ENCODE peak calls at places on chromosomes 13 and 19, in ten cellular contexts. A is mammary epithelial cell; E is CD4-positive, alpha-beta T cell; X is gastrocnemius medialis; F is thoracic aorta; D is body of pancreas; I is heart right ventricle; U is uterus; H is cardiac muscle cell; K is tibial artery. P is an unnamed sample.

GRCh38 chr13:42875448-42876269 is 94.3 kb downstream of the FAM216B start:
- DNase-seq in U (no peak), E (no peak), X (no peak), K (no peak), F (no peak), I (no peak), A (no peak), D (no peak), H (peak; percentile 20), P (no peak)

GRCh38 chr13:70310720-70311119 is 202.5 kb upstream of the KLHL1 start:
- DNase-seq in H (peak; percentile 72), U (no peak), D (no peak), X (no peak), K (no peak), A (peak; percentile 14), I (no peak), E (no peak), F (no peak), P (no peak)

GRCh38 chr13:62846302-62846701 is 1430.7 kb upstream of the PCDH20 start:
- DNase-seq in K (no peak), I (no peak), H (no peak), D (no peak), E (no peak), U (no peak), A (no peak), X (no peak), F (no peak), P (no peak)

GRCh38 chr19:1251503-1252220 is 3.3 kb downstream of the MIDN start:
- DNase-seq in A (no peak), K (peak; percentile 89), F (no peak), X (peak; percentile 61), E (peak; percentile 76), H (no peak), I (no peak), D (peak; percentile 90), U (no peak), P (no peak)

GRCh38 chr19:5154129-5154798 is 185.4 kb downstream of the KDM4B start:
- DNase-seq in F (no peak), I (no peak), D (peak; percentile 56), K (peak; percentile 63), H (peak; percentile 54), X (no peak), U (peak; percentile 26), E (no peak), A (no peak), P (no peak)

GRCh38 chr19:41325947-41326706 is 16.2 kb downstream of the CCDC97 start:
- DNase-seq in U (no peak), H (peak; percentile 34), E (no peak), F (no peak), A (no peak), D (no peak), K (peak; percentile 80), I (peak; percentile 43), X (no peak), P (no peak)

GRCh38 chr13:49936943-49937273 is 768 bp upstream of the SPRYD7 start:
- DNase-seq in D (no peak), H (no peak), K (no peak), F (no peak), X (no peak), A (no peak), U (no peak), I (no peak), E (no peak), P (no peak)

GRCh38 chr19:1401138-1401888 is at the start of gene GAMT:
- DNase-seq in K (no peak), I (no peak), A (no peak), F (no peak), X (no peak), U (no peak), E (peak; percentile 69), D (peak; percentile 62), H (peak; percentile 75), P (no peak)

GRCh38 chr19:17346109-17346671 is 8.8 kb downstream of the GTPBP3 start:
- DNase-seq in I (peak; percentile 78), F (no peak), A (peak; percentile 51), K (peak; percentile 76), E (peak; percentile 85), H (peak; percentile 77), X (no peak), U (peak; percentile 74), D (peak; percentile 65), P (peak; percentile 81)

GRCh38 chr19:42068756-42069571 is 1.0 kb downstream of the GRIK5 start:
- DNase-seq in I (no peak), E (no peak), D (no peak), A (no peak), H (no peak), U (no peak), X (no peak), F (no peak), K (no peak), P (no peak)

GRCh38 chr19:10706990-10707389 is 5.8 kb downstream of the QTRT1 start:
- DNase-seq in F (no peak), H (no peak), D (no peak), E (no peak), A (no peak), K (no peak), X (no peak), U (no peak), I (no peak), P (no peak)

GRCh38 chr19:10707440-10707839 is 6.2 kb downstream of the QTRT1 start:
- DNase-seq in E (no peak), D (no peak), F (no peak), I (no peak), X (no peak), K (no peak), U (no peak), H (no peak), A (no peak), P (no peak)

GRCh38 chr19:10699650-10700335 is 1.4 kb upstream of the QTRT1 start:
- DNase-seq in A (peak; percentile 30), H (peak; percentile 58), D (peak; percentile 59), K (no peak), X (no peak), I (no peak), F (no peak), E (peak; percentile 68), U (no peak), P (no peak)

DNA sequence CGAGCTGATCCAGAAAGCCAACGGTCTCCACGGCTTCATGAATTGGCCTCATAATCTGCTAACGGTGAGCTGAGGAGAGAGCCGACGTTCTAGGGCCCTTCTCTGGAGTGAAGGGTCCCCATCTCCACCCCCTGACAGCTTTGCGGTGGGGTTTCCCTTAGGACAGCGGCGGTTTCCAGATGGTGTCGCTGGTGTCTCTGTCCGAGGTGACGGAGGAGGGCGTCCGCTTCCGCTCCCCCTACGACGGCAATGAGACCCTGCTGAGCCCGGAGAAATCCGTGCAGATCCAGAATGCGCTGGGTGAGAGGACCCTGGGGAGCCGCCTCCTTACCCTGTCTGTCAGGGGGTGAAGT is 692 bp downstream of the QTRT1 start:
- DNase-seq in E (no peak), X (no peak), U (no peak), I (no peak), A (no peak), F (no peak), H (peak; percentile 58), K (no peak), D (no peak), P (no peak)
- TF ChIP-seq CTCF in E (no peak), X (no peak), U (no peak), I (no peak), A (no peak), F (no peak), H (no peak), K (no peak), D (no peak), P (peak; percentile 31)

GRCh38 chr13:112129557-112129956 is 62.6 kb downstream of the SOX1 start:
- DNase-seq in F (no peak), D (no peak), X (no peak), H (no peak), K (no peak), I (no peak), A (no peak), U (no peak), E (no peak), P (no peak)
- H3K9me3 ChIP-seq in F (no peaks in the 10 kb centered on the region), D (no peaks in the 10 kb centered on the region), X (no peaks in the 10 kb centered on the region), H (no peaks in the 10 kb centered on the region), K (no peaks in the 10 kb centered on the region), I (no peaks in the 10 kb centered on the region), A (peaks cover 38% of the 10 kb centered on the region), U (no peaks in the 10 kb centered on the region), E (no peaks in the 10 kb centered on the region), P (no peaks in the 10 kb centered on the region)

GRCh38 chr13:102825921-102826706 is 19.7 kb upstream of the ERCC5 start:
- DNase-seq in A (peak; percentile 88), X (no peak), U (no peak), D (no peak), H (no peak), K (no peak), F (no peak), I (no peak), E (no peak), P (no peak)
- TF ChIP-seq CTCF in A (peak; percentile 28), X (no peak), U (no peak), D (no peak), H (peak; percentile 12), K (no peak), F (no peak), I (no peak), E (no peak), P (no peak)

DNA sequence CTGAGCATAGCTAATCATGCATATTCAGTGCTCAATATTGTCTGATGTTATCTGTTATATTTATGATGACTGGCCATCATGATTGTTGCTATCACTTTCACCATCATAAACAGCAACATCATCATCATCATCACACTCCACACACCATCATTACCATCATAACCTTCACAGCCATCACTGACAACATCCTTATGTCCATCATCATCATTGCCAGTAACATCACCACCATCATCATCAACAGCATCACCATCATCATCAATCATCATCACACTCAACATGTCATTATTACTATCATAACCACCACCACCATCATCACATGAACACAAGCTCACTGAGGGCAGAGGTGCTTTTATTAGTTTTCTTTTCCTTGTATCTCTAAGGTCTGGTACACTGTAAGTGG is 75.9 kb downstream of the MBD3L1 start:
- DNase-seq in I (no peak), X (no peak), H (no peak), U (no peak), K (no peak), E (no peak), A (no peak), F (no peak), D (no peak), P (no peak)
- H3K9me3 ChIP-seq in I (no peaks in the 10 kb centered on the region), X (no peaks in the 10 kb centered on the region), H (no peaks in the 10 kb centered on the region), U (no peaks in the 10 kb centered on the region), K (no peaks in the 10 kb centered on the region), E (no peaks in the 10 kb centered on the region), A (peaks cover 17% of the 10 kb centered on the region), F (no peaks in the 10 kb centered on the region), D (no peaks in the 10 kb centered on the region), P (no peaks in the 10 kb centered on the region)

GRCh38 chr19:18995804-18996241 is 37.5 kb downstream of the SUGP2 start:
- DNase-seq in D (peak; percentile 48), X (no peak), E (no peak), U (no peak), A (peak; percentile 58), I (peak; percentile 28), H (peak; percentile 71), K (no peak), F (no peak), P (no peak)
- TF ChIP-seq CTCF in D (peak; percentile 23), X (no peak), E (no peak), U (no peak), A (peak; percentile 53), I (peak; percentile 51), H (peak; percentile 81), K (no peak), F (no peak), P (no peak)

P was measured in right atrium auricular region.